ENCODE peak calls at places on chromosome 9, in four cellular contexts. V is HepG2, F is K562, B is GM12878. J is an unnamed sample.

GRCh38 chr9:95268681-95269080 is 48.8 kb downstream of the FANCC start:
- DNase-seq in V (peak; percentile 69), F (no peak), B (no peak), J (peak; percentile 77)

GRCh38 chr9:92276223-92277007 is 17.1 kb downstream of the IARS1 start:
- DNase-seq in V (no peak), F (no peak), B (no peak), J (no peak)

GRCh38 chr9:86099695-86100364 is 472 bp upstream of the GOLM1 start:
- DNase-seq in V (no peak), F (no peak), B (no peak), J (peak; percentile 59)

GRCh38 chr9:121640076-121640475 is 11.4 kb upstream of the DAB2IP start:
- DNase-seq in V (peak; percentile 50), F (peak; percentile 71), B (no peak), J (peak; percentile 75)

GRCh38 chr9:34047864-34048729 is 590 bp downstream of the UBAP2 start:
- DNase-seq in V (peak; percentile 29), F (peak; percentile 70), B (no peak), J (peak; percentile 63)

GRCh38 chr9:23492126-23493002 is 333.7 kb downstream of the ELAVL2 start:
- DNase-seq in V (peak; percentile 31), F (no peak), B (no peak), J (peak; percentile 46)

GRCh38 chr9:79362100-79363081 is 209.4 kb upstream of the TLE4 start:
- DNase-seq in V (no peak), F (no peak), B (no peak), J (no peak)

GRCh38 chr9:2697492-2697891 is 19.8 kb upstream of the KCNV2 start:
- DNase-seq in V (no peak), F (no peak), B (peak; percentile 75), J (no peak)

GRCh38 chr9:122218070-122218884 is 10.5 kb downstream of the LHX6 start:
- DNase-seq in V (no peak), F (no peak), B (no peak), J (no peak)

GRCh38 chr9:129995409-129996160 is 47.4 kb downstream of the FNBP1 start:
- DNase-seq in V (no peak), F (peak; percentile 32), B (no peak), J (no peak)

GRCh38 chr9:105070176-105070575 is 142.2 kb upstream of the ABCA1 start:
- DNase-seq in V (no peak), F (no peak), B (no peak), J (no peak)

GRCh38 chr9:120513825-120514598 is 66.0 kb downstream of the CDK5RAP2 start:
- DNase-seq in V (no peak), F (no peak), B (no peak), J (no peak)

DNA sequence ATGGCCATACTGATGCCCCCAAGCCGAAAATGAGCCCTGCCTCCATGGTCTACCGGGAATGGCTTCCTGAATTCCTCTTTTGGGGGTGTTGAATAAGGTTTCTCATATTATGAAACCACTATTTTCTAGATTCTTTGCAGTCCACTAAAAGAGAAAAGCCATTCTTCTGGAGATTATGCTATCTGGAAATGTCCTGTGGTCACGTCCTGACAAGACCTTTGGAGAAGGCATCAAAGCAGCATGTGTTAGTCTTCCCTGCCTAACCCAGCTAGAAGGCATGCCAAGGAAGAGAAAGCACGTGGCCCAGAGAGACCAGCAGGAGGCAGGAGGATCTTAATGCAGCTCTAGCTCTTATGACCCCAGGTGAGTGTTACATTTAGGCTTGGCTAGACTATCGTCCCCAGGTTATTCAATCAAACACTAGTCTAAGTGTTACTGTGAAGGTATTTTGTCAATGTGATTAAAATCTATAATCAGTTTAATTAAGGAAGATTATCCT is 483.8 kb downstream of the BNC2 start:
- DNase-seq in V (no peak), F (no peak), B (no peak), J (no peak)
- TF ChIP-seq SIN3A in V (no peak), F (no peak), B (no peak), J (no peak)

GRCh38 chr9:137509198-137509597 is 41.0 kb downstream of the PNPLA7 start:
- DNase-seq in V (no peak), F (no peak), B (no peak), J (no peak)

GRCh38 chr9:137505421-137506140 is 44.6 kb downstream of the PNPLA7 start:
- DNase-seq in V (no peak), F (peak; percentile 29), B (no peak), J (no peak)

GRCh38 chr9:137504432-137504777 is 45.3 kb upstream of the NSMF start:
- DNase-seq in V (no peak), F (no peak), B (no peak), J (no peak)

GRCh38 chr9:137506274-137506673 is 43.9 kb downstream of the PNPLA7 start:
- DNase-seq in V (no peak), F (no peak), B (no peak), J (no peak)

DNA sequence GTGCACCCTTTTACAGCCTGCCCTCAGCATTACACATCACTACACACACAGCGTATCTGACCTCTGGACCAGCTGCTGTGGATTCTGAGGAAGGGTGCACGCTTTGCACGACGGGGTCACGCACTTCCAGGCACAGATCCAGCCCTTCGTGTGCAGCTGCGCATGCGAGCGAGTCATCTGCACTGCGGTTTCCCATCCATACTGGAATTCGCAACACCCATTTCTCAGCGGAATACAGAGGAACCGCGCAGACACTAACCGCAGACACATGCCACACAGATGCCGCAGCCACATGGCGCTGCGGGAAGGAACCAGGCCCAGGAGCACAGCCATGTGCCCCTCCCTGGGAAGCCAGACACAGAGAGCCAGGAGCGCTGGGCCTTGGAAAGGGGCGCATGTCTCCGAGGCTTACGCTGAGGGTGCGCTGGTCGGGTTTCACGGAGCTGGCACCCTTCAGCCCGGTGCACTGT is 43.5 kb downstream of the PNPLA7 start:
- DNase-seq in V (no peak), F (no peak), B (no peak), J (no peak)
- TF ChIP-seq MXI1 in V (peak; percentile 31), F (no peak), B (no peak), J (no peak)

GRCh38 chr9:77731008-77731698 is 83.0 kb upstream of the GNA14 start:
- DNase-seq in V (no peak), F (no peak), B (no peak), J (no peak)
- TF ChIP-seq SIN3A in V (no peak), F (no peak), B (no peak), J (no peak)

GRCh38 chr9:127738666-127739065 is 3.6 kb upstream of the TOR2A start:
- DNase-seq in V (no peak), F (no peak), B (no peak), J (no peak)
- TF ChIP-seq MXI1 in V (no peak), F (no peak), B (no peak), J (no peak)

GRCh38 chr9:119088002-119088401 is 281.2 kb downstream of the BRINP1 start:
- DNase-seq in V (no peak), F (no peak), B (no peak), J (no peak)
- TF ChIP-seq SIN3A in V (no peak), F (no peak), B (no peak), J (no peak)

DNA sequence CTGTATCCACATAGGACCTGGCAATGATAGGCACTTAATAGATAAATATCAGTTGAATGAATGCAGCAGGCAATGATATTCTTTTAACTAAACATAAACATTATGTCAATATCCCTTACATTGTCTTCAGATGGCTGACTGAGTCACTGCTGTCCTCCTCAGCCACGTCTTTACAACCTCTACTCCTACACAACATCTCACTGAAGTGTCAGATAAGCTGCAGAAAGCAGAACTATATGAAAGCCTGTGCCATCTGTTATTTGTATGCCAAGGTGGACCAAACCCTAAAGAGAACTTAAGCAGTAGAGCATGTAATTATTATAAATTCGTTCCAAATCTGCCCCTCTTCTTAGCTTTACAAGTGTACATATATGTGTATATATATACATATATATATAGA is 271.3 kb downstream of the RASEF start:
- DNase-seq in V (no peak), F (no peak), B (no peak), J (no peak)
- TF ChIP-seq MXI1 in V (no peak), F (no peak), B (no peak), J (no peak)

GRCh38 chr9:106913276-106913675 is 50.3 kb downstream of the ZNF462 start:
- DNase-seq in V (no peak), F (no peak), B (no peak), J (no peak)
- TF ChIP-seq SIN3A in V (no peak), F (no peak), B (no peak), J (no peak)

GRCh38 chr9:110579763-110580255 is 268 bp upstream of the SVEP1 start:
- DNase-seq in V (no peak), F (no peak), B (no peak), J (peak; percentile 78)

GRCh38 chr9:110578575-110578895 is 1.0 kb downstream of the SVEP1 start:
- DNase-seq in V (no peak), F (no peak), B (no peak), J (no peak)

GRCh38 chr9:110580850-110581249 is 1.3 kb upstream of the SVEP1 start:
- DNase-seq in V (no peak), F (no peak), B (no peak), J (no peak)

GRCh38 chr9:110582156-110582555 is 2.6 kb upstream of the SVEP1 start:
- DNase-seq in V (no peak), F (no peak), B (no peak), J (no peak)

GRCh38 chr9:110578896-110579752 is at the start of gene SVEP1:
- DNase-seq in V (no peak), F (no peak), B (no peak), J (peak; percentile 75)
- TF ChIP-seq MXI1 in V (no peak), F (no peak), B (no peak), J (peak; percentile 7)

DNA sequence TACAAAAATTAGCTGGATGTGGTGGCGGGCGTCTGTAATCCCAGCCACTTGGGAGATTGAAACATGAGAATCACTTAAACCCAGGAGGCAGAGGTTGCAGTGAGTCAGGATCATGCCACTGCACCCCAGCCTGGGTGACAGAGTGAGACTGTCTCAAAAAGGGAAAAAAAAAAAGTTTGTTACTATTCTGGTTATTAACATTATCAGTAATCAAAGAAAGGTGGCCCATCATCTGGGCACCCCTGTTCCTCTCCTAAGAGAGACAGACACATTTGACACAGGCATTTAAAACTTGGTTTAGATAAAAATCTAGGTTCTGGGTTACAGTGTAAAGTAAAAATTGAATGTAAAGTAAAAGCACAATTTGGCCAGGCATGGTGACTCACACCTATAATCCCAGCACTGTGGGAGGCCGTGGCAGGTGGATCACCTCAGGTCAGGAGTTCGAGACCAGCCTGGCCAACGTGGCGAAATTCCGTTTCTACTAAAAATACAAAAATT is 16.9 kb upstream of the PHYHD1 start:
- DNase-seq in V (no peak), F (no peak), B (no peak), J (no peak)
- TF ChIP-seq SIN3A in V (no peak), F (no peak), B (no peak), J (no peak)

GRCh38 chr9:112784020-112784788 is 33.6 kb downstream of the SNX30 start:
- DNase-seq in V (no peak), F (no peak), B (no peak), J (peak; percentile 29)
- TF ChIP-seq MXI1 in V (no peak), F (no peak), B (no peak), J (no peak)